ENCODE peak calls at places on chromosomes 7 and 10, in eight cellular contexts. U is neuronal stem cell; C is left ventricle myocardium inferior; W is foreskin fibroblast; Z is stimulated activated CD8-positive, alpha-beta memory T cell treated with anti-CD3 and anti-CD28 coated beads, Interleukin-7, amount 100 ng/mL, for 1 hour; Q is GM10248; X is T-cell; A is type B pancreatic cell. T is an unnamed sample.

GRCh38 chr10:58266826-58267712 is 625 bp downstream of the IPMK start:
- DNase-seq in U (peak), C (peak), W (peak), Z (peak), Q (peak), X (peak), A (peak), T (peak)

GRCh38 chr10:133104076-133104965 is 16.6 kb downstream of the ADGRA1 start:
- DNase-seq in U (no peak), C (no peak), W (no peak), Z (no peak), Q (no peak), X (no peak), A (no peak), T (no peak)

GRCh38 chr7:50778189-50778588 is 4.5 kb downstream of the GRB10 start:
- DNase-seq in U (no peak), C (no peak), W (no peak), Z (no peak), Q (no peak), X (no peak), A (no peak), T (no peak)

GRCh38 chr10:133318494-133319127 is 9.9 kb downstream of the ZNF511 start:
- DNase-seq in U (no peak), C (peak), W (peak), Z (peak), Q (peak), X (peak), A (no peak), T (peak)

GRCh38 chr10:112658465-112658864 is 211.4 kb downstream of the VTI1A start:
- DNase-seq in U (no peak), C (no peak), W (no peak), Z (no peak), Q (no peak), X (no peak), A (no peak), T (no peak)

GRCh38 chr7:67364441-67365017 is 367.9 kb downstream of the TYW1 start:
- DNase-seq in U (no peak), C (no peak), W (no peak), Z (no peak), Q (no peak), X (no peak), A (no peak), T (no peak)

GRCh38 chr10:391304-391703 is 256.0 kb downstream of the ZMYND11 start:
- DNase-seq in U (no peak), C (no peak), W (no peak), Z (no peak), Q (no peak), X (no peak), A (peak), T (no peak)

GRCh38 chr7:98616381-98617050 is 569 bp upstream of the NPTX2 start:
- DNase-seq in U (no peak), C (no peak), W (no peak), Z (no peak), Q (peak), X (no peak), A (no peak), T (peak)

GRCh38 chr10:271722-272121 is 136.5 kb downstream of the ZMYND11 start:
- DNase-seq in U (no peak), C (no peak), W (no peak), Z (no peak), Q (no peak), X (no peak), A (no peak), T (no peak)

GRCh38 chr10:119199231-119199992 is 8.0 kb upstream of the GRK5 start:
- DNase-seq in U (no peak), C (peak), W (peak), Z (no peak), Q (peak), X (peak), A (peak), T (no peak)

GRCh38 chr7:66700633-66701131 is 39.9 kb upstream of the RABGEF1 start:
- DNase-seq in U (no peak), C (no peak), W (no peak), Z (no peak), Q (no peak), X (no peak), A (no peak), T (no peak)